ENCODE peak calls at places on chromosomes 2 and 18, in eight cellular contexts. One of them, this sample, is unnamed. For H3K4me1, the result is how much of the 10 kb centered on the place peaks cover.

GRCh38 chr2:70078384-70078783 is 8.9 kb upstream of the PCBP1 start:
- DNase-seq in HepG2: no peak
- DNase-seq in spleen: no peak
- DNase-seq in sigmoid colon: no peak
- DNase-seq in GM23338: no peak
- DNase-seq in breast epithelium: no peak
- DNase-seq in esophagus muscularis mucosa: no peak
- DNase-seq in SK-N-SH: no peak
- DNase-seq in this sample: no peak

GRCh38 chr2:7707723-7708122 is 790.5 kb downstream of the RNF144A start:
- DNase-seq in breast epithelium: no peak
- DNase-seq in GM23338: no peak
- DNase-seq in spleen: no peak
- DNase-seq in SK-N-SH: no peak
- DNase-seq in sigmoid colon: no peak
- DNase-seq in esophagus muscularis mucosa: no peak
- DNase-seq in HepG2: no peak
- DNase-seq in this sample: no peak

GRCh38 chr18:25734336-25734735 is 356.1 kb downstream of the SS18 start:
- DNase-seq in GM23338: peak
- DNase-seq in sigmoid colon: no peak
- DNase-seq in SK-N-SH: no peak
- DNase-seq in breast epithelium: no peak
- DNase-seq in esophagus muscularis mucosa: no peak
- DNase-seq in HepG2: no peak
- DNase-seq in spleen: no peak
- DNase-seq in this sample: no peak

GRCh38 chr2:104690255-104690999 is 163.5 kb upstream of the POU3F3 start:
- DNase-seq in sigmoid colon: no peak
- DNase-seq in SK-N-SH: no peak
- DNase-seq in breast epithelium: no peak
- DNase-seq in GM23338: no peak
- DNase-seq in spleen: no peak
- DNase-seq in esophagus muscularis mucosa: no peak
- DNase-seq in HepG2: no peak
- DNase-seq in this sample: no peak

GRCh38 chr2:59093571-59093970 is 852.4 kb upstream of the FANCL start:
- DNase-seq in esophagus muscularis mucosa: no peak
- DNase-seq in HepG2: no peak
- DNase-seq in breast epithelium: no peak
- DNase-seq in spleen: no peak
- DNase-seq in sigmoid colon: no peak
- DNase-seq in GM23338: no peak
- DNase-seq in SK-N-SH: no peak
- DNase-seq in this sample: no peak

GRCh38 chr2:176161817-176162626 is 4.9 kb downstream of the HOXD3 start:
- DNase-seq in GM23338: peak
- DNase-seq in breast epithelium: no peak
- DNase-seq in spleen: no peak
- DNase-seq in sigmoid colon: no peak
- DNase-seq in SK-N-SH: no peak
- DNase-seq in esophagus muscularis mucosa: no peak
- DNase-seq in HepG2: no peak
- DNase-seq in this sample: no peak

GRCh38 chr2:236610991-236611821 is 41.6 kb downstream of the ACKR3 start:
- DNase-seq in spleen: no peak
- DNase-seq in SK-N-SH: no peak
- DNase-seq in breast epithelium: no peak
- DNase-seq in sigmoid colon: no peak
- DNase-seq in GM23338: no peak
- DNase-seq in HepG2: no peak
- DNase-seq in esophagus muscularis mucosa: no peak
- DNase-seq in this sample: no peak

GRCh38 chr2:2158176-2158826 is 172.8 kb downstream of the MYT1L start:
- DNase-seq in HepG2: no peak
- DNase-seq in esophagus muscularis mucosa: no peak
- DNase-seq in spleen: no peak
- DNase-seq in breast epithelium: no peak
- DNase-seq in SK-N-SH: no peak
- DNase-seq in sigmoid colon: no peak
- DNase-seq in GM23338: no peak
- DNase-seq in this sample: no peak

GRCh38 chr2:230205721-230206120 is 14.1 kb downstream of the SP110 start:
- DNase-seq in GM23338: no peak
- DNase-seq in sigmoid colon: no peak
- DNase-seq in SK-N-SH: no peak
- DNase-seq in breast epithelium: no peak
- DNase-seq in HepG2: no peak
- DNase-seq in esophagus muscularis mucosa: no peak
- DNase-seq in spleen: no peak
- DNase-seq in this sample: no peak

GRCh38 chr2:230203110-230203676 is 16.6 kb downstream of the SP110 start:
- DNase-seq in esophagus muscularis mucosa: no peak
- DNase-seq in breast epithelium: no peak
- DNase-seq in spleen: peak
- DNase-seq in sigmoid colon: no peak
- DNase-seq in HepG2: no peak
- DNase-seq in SK-N-SH: no peak
- DNase-seq in GM23338: no peak
- DNase-seq in this sample: no peak

GRCh38 chr2:230205034-230205433 is 14.8 kb downstream of the SP110 start:
- DNase-seq in HepG2: no peak
- DNase-seq in spleen: no peak
- DNase-seq in sigmoid colon: no peak
- DNase-seq in GM23338: no peak
- DNase-seq in esophagus muscularis mucosa: no peak
- DNase-seq in breast epithelium: no peak
- DNase-seq in SK-N-SH: no peak
- DNase-seq in this sample: no peak

DNA sequence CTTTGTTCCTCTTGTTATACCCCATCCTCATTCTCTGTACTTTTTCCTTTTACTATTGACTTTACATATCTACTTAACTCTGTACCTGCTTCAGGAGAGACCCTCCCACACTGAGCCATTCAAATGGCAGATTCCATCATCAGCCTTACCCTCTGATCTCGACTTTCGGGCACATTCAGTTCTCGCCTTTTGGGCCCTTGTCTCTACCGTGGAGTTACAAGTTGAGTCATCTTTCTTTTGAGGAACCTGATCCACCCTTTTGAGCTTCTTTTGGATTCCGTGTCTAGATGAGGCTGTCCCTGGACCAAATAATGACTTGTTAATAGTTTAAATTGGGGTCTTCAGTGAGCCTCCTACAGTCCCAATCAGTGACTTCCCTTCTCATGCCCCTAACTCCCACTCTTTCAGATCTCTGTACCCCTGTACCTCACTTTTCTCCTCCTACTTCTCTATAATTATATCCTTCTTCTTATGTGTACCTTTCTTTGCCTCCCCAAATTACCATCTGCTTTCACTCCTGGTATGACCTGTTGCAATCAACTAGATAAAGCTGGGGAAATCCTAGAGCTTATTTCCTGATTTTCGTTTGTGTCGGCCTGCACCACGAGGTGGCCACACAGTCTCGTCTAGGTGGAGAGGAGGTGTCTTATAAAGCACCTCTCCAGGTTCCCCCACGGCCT is 17.2 kb downstream of the SP110 start:
- DNase-seq in spleen: peak
- DNase-seq in GM23338: no peak
- DNase-seq in HepG2: no peak
- DNase-seq in esophagus muscularis mucosa: no peak
- DNase-seq in sigmoid colon: no peak
- DNase-seq in breast epithelium: no peak
- DNase-seq in SK-N-SH: no peak
- DNase-seq in this sample: no peak
- TF ChIP-seq CTCF in spleen: no peak
- TF ChIP-seq CTCF in GM23338: no peak
- TF ChIP-seq CTCF in HepG2: no peak
- TF ChIP-seq CTCF in esophagus muscularis mucosa: no peak
- TF ChIP-seq CTCF in sigmoid colon: no peak
- TF ChIP-seq CTCF in breast epithelium: no peak
- TF ChIP-seq CTCF in SK-N-SH: no peak
- TF ChIP-seq CTCF in this sample: no peak

GRCh38 chr2:229348135-229348534 is 77.0 kb upstream of the PID1 start:
- DNase-seq in SK-N-SH: no peak
- DNase-seq in spleen: no peak
- DNase-seq in GM23338: no peak
- DNase-seq in esophagus muscularis mucosa: no peak
- DNase-seq in sigmoid colon: no peak
- DNase-seq in breast epithelium: no peak
- DNase-seq in HepG2: no peak
- DNase-seq in this sample: no peak

GRCh38 chr2:229343661-229344060 is 72.6 kb upstream of the PID1 start:
- DNase-seq in breast epithelium: no peak
- DNase-seq in GM23338: peak
- DNase-seq in HepG2: no peak
- DNase-seq in esophagus muscularis mucosa: no peak
- DNase-seq in SK-N-SH: no peak
- DNase-seq in spleen: no peak
- DNase-seq in sigmoid colon: no peak
- DNase-seq in this sample: no peak

GRCh38 chr2:229344151-229344551 is 73.1 kb upstream of the PID1 start:
- DNase-seq in HepG2: no peak
- DNase-seq in GM23338: no peak
- DNase-seq in spleen: no peak
- DNase-seq in SK-N-SH: no peak
- DNase-seq in breast epithelium: no peak
- DNase-seq in esophagus muscularis mucosa: no peak
- DNase-seq in sigmoid colon: no peak
- DNase-seq in this sample: no peak

GRCh38 chr2:229350117-229350805 is 79.2 kb upstream of the PID1 start:
- DNase-seq in sigmoid colon: no peak
- DNase-seq in SK-N-SH: no peak
- DNase-seq in HepG2: no peak
- DNase-seq in esophagus muscularis mucosa: no peak
- DNase-seq in spleen: no peak
- DNase-seq in breast epithelium: no peak
- DNase-seq in GM23338: no peak
- DNase-seq in this sample: no peak

DNA sequence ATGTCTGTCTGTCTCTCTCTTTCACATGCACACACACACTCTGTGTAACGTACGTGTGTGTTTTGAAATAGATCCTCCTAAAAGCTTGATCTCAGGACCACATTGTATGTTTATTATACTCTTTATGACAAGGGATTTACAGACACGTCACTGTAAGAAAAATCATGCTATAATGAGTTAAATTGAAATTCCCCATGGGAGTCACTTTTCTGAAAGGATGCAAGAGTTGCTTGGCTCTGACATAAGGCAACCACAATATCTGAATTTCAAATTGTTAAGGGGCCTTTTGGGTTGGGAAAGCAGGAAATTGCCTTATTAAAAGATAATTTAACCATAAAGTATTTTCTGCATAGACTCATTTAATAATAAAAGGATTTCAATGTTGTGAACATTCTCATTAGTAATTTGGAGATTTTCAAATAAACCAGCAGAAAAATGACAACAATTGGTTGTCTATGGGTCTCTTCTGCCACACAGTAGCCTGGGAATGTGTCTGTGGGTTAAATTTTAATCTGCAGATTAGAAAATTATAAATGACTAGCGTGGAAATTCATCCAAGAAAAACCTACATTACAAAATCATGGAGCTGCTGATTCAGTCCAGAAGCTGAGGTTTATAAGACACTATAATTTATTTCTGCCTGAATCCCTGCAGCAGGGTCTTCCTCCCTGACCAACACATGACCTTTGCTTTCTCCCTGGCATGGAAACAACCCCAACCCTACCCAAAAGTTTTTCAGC is 75.9 kb upstream of the PID1 start:
- DNase-seq in spleen: no peak
- DNase-seq in breast epithelium: no peak
- DNase-seq in sigmoid colon: no peak
- DNase-seq in HepG2: no peak
- DNase-seq in GM23338: no peak
- DNase-seq in esophagus muscularis mucosa: no peak
- DNase-seq in SK-N-SH: no peak
- DNase-seq in this sample: no peak
- TF ChIP-seq POLR2AphosphoS5 in spleen: no peak
- TF ChIP-seq POLR2AphosphoS5 in breast epithelium: no peak
- TF ChIP-seq POLR2AphosphoS5 in sigmoid colon: no peak
- TF ChIP-seq POLR2AphosphoS5 in HepG2: no peak
- TF ChIP-seq POLR2AphosphoS5 in GM23338: no peak
- TF ChIP-seq POLR2AphosphoS5 in esophagus muscularis mucosa: no peak
- TF ChIP-seq POLR2AphosphoS5 in SK-N-SH: no peak
- TF ChIP-seq POLR2AphosphoS5 in this sample: no peak

GRCh38 chr2:85777441-85777861 is 23.7 kb downstream of the ATOH8 start:
- DNase-seq in spleen: peak
- DNase-seq in HepG2: peak
- DNase-seq in SK-N-SH: no peak
- DNase-seq in GM23338: no peak
- DNase-seq in sigmoid colon: no peak
- DNase-seq in esophagus muscularis mucosa: no peak
- DNase-seq in breast epithelium: no peak
- DNase-seq in this sample: no peak

GRCh38 chr2:85776672-85777071 is 22.9 kb downstream of the ATOH8 start:
- DNase-seq in GM23338: no peak
- DNase-seq in esophagus muscularis mucosa: no peak
- DNase-seq in breast epithelium: no peak
- DNase-seq in sigmoid colon: no peak
- DNase-seq in SK-N-SH: no peak
- DNase-seq in spleen: peak
- DNase-seq in HepG2: no peak
- DNase-seq in this sample: no peak

GRCh38 chr2:85780316-85781092 is 26.7 kb downstream of the ATOH8 start:
- DNase-seq in esophagus muscularis mucosa: no peak
- DNase-seq in SK-N-SH: no peak
- DNase-seq in spleen: peak
- DNase-seq in HepG2: no peak
- DNase-seq in sigmoid colon: peak
- DNase-seq in GM23338: no peak
- DNase-seq in breast epithelium: no peak
- DNase-seq in this sample: no peak

GRCh38 chr2:85779641-85780315 is 26.0 kb downstream of the ATOH8 start:
- DNase-seq in SK-N-SH: no peak
- DNase-seq in GM23338: no peak
- DNase-seq in spleen: peak
- DNase-seq in esophagus muscularis mucosa: no peak
- DNase-seq in HepG2: no peak
- DNase-seq in breast epithelium: no peak
- DNase-seq in sigmoid colon: no peak
- DNase-seq in this sample: no peak

GRCh38 chr2:85778646-85779364 is 25.0 kb downstream of the ATOH8 start:
- DNase-seq in GM23338: no peak
- DNase-seq in esophagus muscularis mucosa: no peak
- DNase-seq in sigmoid colon: no peak
- DNase-seq in HepG2: no peak
- DNase-seq in breast epithelium: no peak
- DNase-seq in spleen: peak
- DNase-seq in SK-N-SH: no peak
- DNase-seq in this sample: no peak
- H3K4me1 ChIP-seq in GM23338: under half
- H3K4me1 ChIP-seq in esophagus muscularis mucosa: half or more
- H3K4me1 ChIP-seq in sigmoid colon: under half
- H3K4me1 ChIP-seq in HepG2: under half
- H3K4me1 ChIP-seq in breast epithelium: under half
- H3K4me1 ChIP-seq in spleen: half or more
- H3K4me1 ChIP-seq in SK-N-SH: under half
- H3K4me1 ChIP-seq in this sample: under half

GRCh38 chr2:145481334-145481922 is 961.5 kb upstream of the ZEB2 start:
- DNase-seq in sigmoid colon: no peak
- DNase-seq in esophagus muscularis mucosa: no peak
- DNase-seq in breast epithelium: no peak
- DNase-seq in SK-N-SH: no peak
- DNase-seq in GM23338: no peak
- DNase-seq in spleen: no peak
- DNase-seq in HepG2: no peak
- DNase-seq in this sample: no peak

GRCh38 chr2:145488571-145488970 is 968.7 kb upstream of the ZEB2 start:
- DNase-seq in breast epithelium: no peak
- DNase-seq in SK-N-SH: no peak
- DNase-seq in sigmoid colon: no peak
- DNase-seq in GM23338: peak
- DNase-seq in HepG2: no peak
- DNase-seq in esophagus muscularis mucosa: no peak
- DNase-seq in spleen: no peak
- DNase-seq in this sample: no peak

GRCh38 chr2:145483854-145484253 is 963.9 kb upstream of the ZEB2 start:
- DNase-seq in HepG2: no peak
- DNase-seq in GM23338: no peak
- DNase-seq in breast epithelium: no peak
- DNase-seq in SK-N-SH: no peak
- DNase-seq in sigmoid colon: no peak
- DNase-seq in esophagus muscularis mucosa: no peak
- DNase-seq in spleen: no peak
- DNase-seq in this sample: no peak

DNA sequence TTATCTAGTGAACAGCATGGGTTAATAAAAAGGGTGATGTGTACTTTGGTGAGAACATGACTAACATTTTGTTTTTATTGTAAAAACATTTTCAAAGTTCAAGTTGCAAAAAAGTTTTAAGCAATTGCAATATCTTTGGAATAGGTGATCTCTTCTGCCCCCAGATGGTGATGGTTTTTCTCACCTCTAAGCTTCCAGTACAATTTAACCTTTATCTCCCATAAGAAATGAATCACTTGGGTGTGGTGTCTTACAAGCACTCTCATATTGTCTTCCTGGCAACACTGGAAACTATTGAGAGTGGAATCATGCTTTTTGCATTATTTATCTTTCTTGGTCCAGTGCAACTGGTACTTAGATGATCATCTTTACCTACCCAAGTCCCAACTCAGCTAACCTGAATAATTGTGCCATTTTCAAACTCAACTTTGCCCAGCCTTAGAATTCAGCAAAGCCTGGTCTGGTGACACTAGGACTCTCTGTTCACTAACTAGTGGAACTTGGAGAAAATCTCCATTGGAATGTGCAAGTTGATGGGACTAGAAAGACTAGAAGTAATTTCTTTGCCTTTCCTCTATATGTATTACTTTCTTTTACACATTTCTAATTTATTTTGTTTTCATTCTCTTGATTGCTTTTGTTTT is 964.6 kb upstream of the ZEB2 start:
- DNase-seq in HepG2: no peak
- DNase-seq in GM23338: peak
- DNase-seq in sigmoid colon: no peak
- DNase-seq in esophagus muscularis mucosa: no peak
- DNase-seq in breast epithelium: no peak
- DNase-seq in SK-N-SH: no peak
- DNase-seq in spleen: no peak
- DNase-seq in this sample: no peak
- TF ChIP-seq CTCF in HepG2: peak
- TF ChIP-seq CTCF in GM23338: peak
- TF ChIP-seq CTCF in sigmoid colon: no peak
- TF ChIP-seq CTCF in esophagus muscularis mucosa: peak
- TF ChIP-seq CTCF in breast epithelium: no peak
- TF ChIP-seq CTCF in SK-N-SH: peak
- TF ChIP-seq CTCF in spleen: no peak
- TF ChIP-seq CTCF in this sample: peak